ENCODE peak calls at places on chromosome 7, in ten cellular contexts. One of them, this sample, is unnamed.

GRCh38 chr7:43764807-43765491 is 6.5 kb downstream of the BLVRA start:
- DNase-seq in thyroid gland: peak; percentile 22
- DNase-seq in fibroblast of lung: peak; percentile 51
- DNase-seq in transverse colon: no peak
- DNase-seq in lung: peak; percentile 31
- DNase-seq in endothelial cell of umbilical vein: no peak
- DNase-seq in A549: peak; percentile 53
- DNase-seq in brain microvascular endothelial cell: no peak
- DNase-seq in cardiac muscle cell: no peak
- DNase-seq in dorsolateral prefrontal cortex: no peak
- DNase-seq in this sample: no peak

GRCh38 chr7:122965306-122965705 is 30.2 kb downstream of the TAS2R16 start:
- DNase-seq in transverse colon: no peak
- DNase-seq in thyroid gland: no peak
- DNase-seq in endothelial cell of umbilical vein: no peak
- DNase-seq in A549: no peak
- DNase-seq in cardiac muscle cell: no peak
- DNase-seq in fibroblast of lung: no peak
- DNase-seq in brain microvascular endothelial cell: no peak
- DNase-seq in lung: no peak
- DNase-seq in dorsolateral prefrontal cortex: no peak
- DNase-seq in this sample: no peak

GRCh38 chr7:23026164-23026563 is 12.2 kb upstream of the HYCC1 start:
- DNase-seq in transverse colon: no peak
- DNase-seq in lung: no peak
- DNase-seq in A549: no peak
- DNase-seq in fibroblast of lung: peak; percentile 25
- DNase-seq in brain microvascular endothelial cell: no peak
- DNase-seq in cardiac muscle cell: no peak
- DNase-seq in endothelial cell of umbilical vein: no peak
- DNase-seq in thyroid gland: no peak
- DNase-seq in dorsolateral prefrontal cortex: no peak
- DNase-seq in this sample: no peak

GRCh38 chr7:11228515-11228914 is 254.8 kb downstream of the PHF14 start:
- DNase-seq in thyroid gland: peak; percentile 67
- DNase-seq in brain microvascular endothelial cell: peak; percentile 54
- DNase-seq in dorsolateral prefrontal cortex: peak; percentile 29
- DNase-seq in lung: peak; percentile 63
- DNase-seq in A549: no peak
- DNase-seq in cardiac muscle cell: no peak
- DNase-seq in transverse colon: peak; percentile 67
- DNase-seq in fibroblast of lung: peak; percentile 11
- DNase-seq in endothelial cell of umbilical vein: no peak
- DNase-seq in this sample: no peak

GRCh38 chr7:80411621-80412020 is 100.2 kb downstream of the GNAT3 start:
- DNase-seq in brain microvascular endothelial cell: no peak
- DNase-seq in transverse colon: no peak
- DNase-seq in fibroblast of lung: no peak
- DNase-seq in dorsolateral prefrontal cortex: no peak
- DNase-seq in lung: no peak
- DNase-seq in thyroid gland: no peak
- DNase-seq in endothelial cell of umbilical vein: no peak
- DNase-seq in cardiac muscle cell: no peak
- DNase-seq in A549: no peak
- DNase-seq in this sample: no peak

GRCh38 chr7:44347546-44348114 is 22.2 kb upstream of the CAMK2B start:
- DNase-seq in transverse colon: no peak
- DNase-seq in dorsolateral prefrontal cortex: no peak
- DNase-seq in brain microvascular endothelial cell: no peak
- DNase-seq in cardiac muscle cell: no peak
- DNase-seq in fibroblast of lung: no peak
- DNase-seq in A549: no peak
- DNase-seq in lung: no peak
- DNase-seq in thyroid gland: peak; percentile 56
- DNase-seq in endothelial cell of umbilical vein: no peak
- DNase-seq in this sample: no peak

GRCh38 chr7:46006723-46007122 is 85.7 kb upstream of the IGFBP3 start:
- DNase-seq in dorsolateral prefrontal cortex: no peak
- DNase-seq in cardiac muscle cell: no peak
- DNase-seq in A549: no peak
- DNase-seq in fibroblast of lung: peak; percentile 11
- DNase-seq in transverse colon: no peak
- DNase-seq in endothelial cell of umbilical vein: no peak
- DNase-seq in brain microvascular endothelial cell: no peak
- DNase-seq in thyroid gland: no peak
- DNase-seq in lung: no peak
- DNase-seq in this sample: no peak

GRCh38 chr7:151085691-151086620 is at the start of gene AGAP3:
- DNase-seq in transverse colon: peak; percentile 90
- DNase-seq in thyroid gland: peak; percentile 86
- DNase-seq in cardiac muscle cell: peak; percentile 94
- DNase-seq in lung: peak; percentile 91
- DNase-seq in fibroblast of lung: peak; percentile 80
- DNase-seq in dorsolateral prefrontal cortex: peak; percentile 84
- DNase-seq in endothelial cell of umbilical vein: peak; percentile 80
- DNase-seq in A549: peak; percentile 79
- DNase-seq in brain microvascular endothelial cell: peak; percentile 44
- DNase-seq in this sample: peak; percentile 71

GRCh38 chr7:2157473-2158279 is 75.1 kb downstream of the MAD1L1 start:
- DNase-seq in cardiac muscle cell: peak; percentile 81
- DNase-seq in fibroblast of lung: peak; percentile 98
- DNase-seq in brain microvascular endothelial cell: peak; percentile 85
- DNase-seq in lung: peak; percentile 87
- DNase-seq in dorsolateral prefrontal cortex: peak; percentile 41
- DNase-seq in A549: no peak
- DNase-seq in thyroid gland: peak; percentile 76
- DNase-seq in transverse colon: peak; percentile 73
- DNase-seq in endothelial cell of umbilical vein: peak; percentile 31
- DNase-seq in this sample: no peak

GRCh38 chr7:25669954-25670841 is 441.9 kb upstream of the NPVF start:
- DNase-seq in transverse colon: peak; percentile 24
- DNase-seq in thyroid gland: peak; percentile 11
- DNase-seq in A549: no peak
- DNase-seq in lung: peak; percentile 36
- DNase-seq in endothelial cell of umbilical vein: no peak
- DNase-seq in brain microvascular endothelial cell: peak; percentile 41
- DNase-seq in fibroblast of lung: no peak
- DNase-seq in cardiac muscle cell: no peak
- DNase-seq in dorsolateral prefrontal cortex: no peak
- DNase-seq in this sample: no peak

GRCh38 chr7:114789942-114790341 is 132.0 kb upstream of the MDFIC start:
- DNase-seq in fibroblast of lung: peak; percentile 95
- DNase-seq in lung: no peak
- DNase-seq in brain microvascular endothelial cell: peak; percentile 89
- DNase-seq in A549: no peak
- DNase-seq in transverse colon: no peak
- DNase-seq in thyroid gland: no peak
- DNase-seq in endothelial cell of umbilical vein: peak; percentile 77
- DNase-seq in cardiac muscle cell: no peak
- DNase-seq in dorsolateral prefrontal cortex: no peak
- DNase-seq in this sample: no peak

GRCh38 chr7:142776206-142776844 is 5.6 kb downstream of the PRSS2 start:
- DNase-seq in brain microvascular endothelial cell: peak; percentile 63
- DNase-seq in thyroid gland: peak; percentile 68
- DNase-seq in transverse colon: no peak
- DNase-seq in lung: no peak
- DNase-seq in dorsolateral prefrontal cortex: peak; percentile 67
- DNase-seq in A549: no peak
- DNase-seq in cardiac muscle cell: no peak
- DNase-seq in fibroblast of lung: peak; percentile 93
- DNase-seq in endothelial cell of umbilical vein: peak; percentile 93
- DNase-seq in this sample: no peak

GRCh38 chr7:78141533-78142281 is 343.1 kb downstream of the PHTF2 start:
- DNase-seq in transverse colon: no peak
- DNase-seq in thyroid gland: no peak
- DNase-seq in A549: no peak
- DNase-seq in cardiac muscle cell: no peak
- DNase-seq in dorsolateral prefrontal cortex: no peak
- DNase-seq in lung: no peak
- DNase-seq in endothelial cell of umbilical vein: no peak
- DNase-seq in brain microvascular endothelial cell: no peak
- DNase-seq in fibroblast of lung: peak; percentile 87
- DNase-seq in this sample: no peak

GRCh38 chr7:87596136-87596535 is 4.5 kb downstream of the ABCB1 start:
- DNase-seq in lung: no peak
- DNase-seq in endothelial cell of umbilical vein: no peak
- DNase-seq in A549: no peak
- DNase-seq in brain microvascular endothelial cell: no peak
- DNase-seq in fibroblast of lung: no peak
- DNase-seq in thyroid gland: no peak
- DNase-seq in transverse colon: no peak
- DNase-seq in cardiac muscle cell: no peak
- DNase-seq in dorsolateral prefrontal cortex: no peak
- DNase-seq in this sample: no peak

GRCh38 chr7:68107256-68107655 is 1110.6 kb downstream of the TYW1 start:
- DNase-seq in dorsolateral prefrontal cortex: no peak
- DNase-seq in endothelial cell of umbilical vein: no peak
- DNase-seq in thyroid gland: no peak
- DNase-seq in A549: no peak
- DNase-seq in brain microvascular endothelial cell: no peak
- DNase-seq in transverse colon: no peak
- DNase-seq in fibroblast of lung: peak; percentile 58
- DNase-seq in cardiac muscle cell: peak; percentile 14
- DNase-seq in lung: no peak
- DNase-seq in this sample: no peak

GRCh38 chr7:32072397-32072796 is 2.2 kb upstream of the PDE1C start:
- DNase-seq in lung: no peak
- DNase-seq in cardiac muscle cell: no peak
- DNase-seq in transverse colon: no peak
- DNase-seq in fibroblast of lung: no peak
- DNase-seq in brain microvascular endothelial cell: no peak
- DNase-seq in A549: no peak
- DNase-seq in dorsolateral prefrontal cortex: no peak
- DNase-seq in thyroid gland: no peak
- DNase-seq in endothelial cell of umbilical vein: no peak
- DNase-seq in this sample: no peak
- TF ChIP-seq CTCF in lung: no peak
- TF ChIP-seq CTCF in cardiac muscle cell: peak; percentile 3
- TF ChIP-seq CTCF in transverse colon: no peak
- TF ChIP-seq CTCF in fibroblast of lung: no peak
- TF ChIP-seq CTCF in brain microvascular endothelial cell: peak; percentile 46
- TF ChIP-seq CTCF in A549: peak; percentile 22
- TF ChIP-seq CTCF in dorsolateral prefrontal cortex: no peak
- TF ChIP-seq CTCF in thyroid gland: no peak
- TF ChIP-seq CTCF in endothelial cell of umbilical vein: peak; percentile 11
- TF ChIP-seq CTCF in this sample: no peak

DNA sequence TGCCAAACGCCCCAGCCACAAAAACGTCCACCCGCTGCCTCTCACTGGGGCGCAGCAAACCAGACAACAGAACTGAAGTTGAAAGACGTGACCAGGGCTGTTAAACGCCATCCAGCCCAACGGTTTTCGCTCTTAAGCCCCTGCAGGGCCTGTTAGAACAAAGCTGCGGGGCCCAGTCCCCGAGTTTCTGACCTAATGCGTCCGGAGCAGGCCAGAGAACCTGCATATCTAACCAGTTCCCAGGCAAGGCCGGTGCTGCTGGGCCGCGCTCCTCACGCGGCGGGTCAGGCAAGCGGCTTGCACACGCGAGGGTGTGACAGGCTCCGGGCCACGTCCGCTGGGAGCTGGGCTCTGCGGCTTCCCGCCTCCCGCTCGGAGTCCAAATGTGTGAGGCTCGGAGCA is 87.0 kb downstream of the PTPRN2 start:
- DNase-seq in transverse colon: no peak
- DNase-seq in lung: no peak
- DNase-seq in cardiac muscle cell: no peak
- DNase-seq in fibroblast of lung: no peak
- DNase-seq in thyroid gland: no peak
- DNase-seq in brain microvascular endothelial cell: no peak
- DNase-seq in dorsolateral prefrontal cortex: no peak
- DNase-seq in A549: no peak
- DNase-seq in endothelial cell of umbilical vein: no peak
- DNase-seq in this sample: no peak
- H3K27ac ChIP-seq in transverse colon: no peak overlapping the region
- H3K27ac ChIP-seq in lung: no peak overlapping the region
- H3K27ac ChIP-seq in cardiac muscle cell: no peak overlapping the region
- H3K27ac ChIP-seq in fibroblast of lung: no peak overlapping the region
- H3K27ac ChIP-seq in thyroid gland: no peak overlapping the region
- H3K27ac ChIP-seq in brain microvascular endothelial cell: no peak overlapping the region
- H3K27ac ChIP-seq in dorsolateral prefrontal cortex: peak overlapping the region; percentile 30
- H3K27ac ChIP-seq in A549: no peak overlapping the region
- H3K27ac ChIP-seq in endothelial cell of umbilical vein: no peak overlapping the region
- H3K27ac ChIP-seq in this sample: no peak overlapping the region

GRCh38 chr7:31814187-31814586 is 127.2 kb downstream of the PPP1R17 start:
- DNase-seq in A549: peak; percentile 4
- DNase-seq in dorsolateral prefrontal cortex: no peak
- DNase-seq in lung: no peak
- DNase-seq in cardiac muscle cell: peak; percentile 20
- DNase-seq in transverse colon: no peak
- DNase-seq in endothelial cell of umbilical vein: peak; percentile 54
- DNase-seq in fibroblast of lung: peak; percentile 9
- DNase-seq in brain microvascular endothelial cell: peak; percentile 22
- DNase-seq in thyroid gland: no peak
- DNase-seq in this sample: no peak
- TF ChIP-seq CTCF in A549: peak; percentile 48
- TF ChIP-seq CTCF in dorsolateral prefrontal cortex: no peak
- TF ChIP-seq CTCF in lung: no peak
- TF ChIP-seq CTCF in cardiac muscle cell: peak; percentile 14
- TF ChIP-seq CTCF in transverse colon: peak; percentile 15
- TF ChIP-seq CTCF in endothelial cell of umbilical vein: peak; percentile 20
- TF ChIP-seq CTCF in fibroblast of lung: no peak
- TF ChIP-seq CTCF in brain microvascular endothelial cell: peak; percentile 55
- TF ChIP-seq CTCF in thyroid gland: no peak
- TF ChIP-seq CTCF in this sample: no peak

GRCh38 chr7:47572101-47572460 is 9.8 kb downstream of the TNS3 start:
- DNase-seq in cardiac muscle cell: no peak
- DNase-seq in transverse colon: peak; percentile 61
- DNase-seq in dorsolateral prefrontal cortex: no peak
- DNase-seq in endothelial cell of umbilical vein: no peak
- DNase-seq in brain microvascular endothelial cell: no peak
- DNase-seq in lung: no peak
- DNase-seq in fibroblast of lung: no peak
- DNase-seq in A549: no peak
- DNase-seq in thyroid gland: no peak
- DNase-seq in this sample: no peak
- H3K27ac ChIP-seq in cardiac muscle cell: no peak overlapping the region
- H3K27ac ChIP-seq in transverse colon: peak overlapping the region; percentile 87
- H3K27ac ChIP-seq in dorsolateral prefrontal cortex: peak overlapping the region; percentile 71
- H3K27ac ChIP-seq in endothelial cell of umbilical vein: no peak overlapping the region
- H3K27ac ChIP-seq in brain microvascular endothelial cell: peak overlapping the region; percentile 79
- H3K27ac ChIP-seq in lung: peak overlapping the region; percentile 86
- H3K27ac ChIP-seq in fibroblast of lung: peak overlapping the region; percentile 81
- H3K27ac ChIP-seq in A549: peak overlapping the region; percentile 99
- H3K27ac ChIP-seq in thyroid gland: peak overlapping the region; percentile 96
- H3K27ac ChIP-seq in this sample: no peak overlapping the region

This sample was measured in CD4-positive, alpha-beta T cell.